ENCODE peak calls at places on chromosome 15, in nine cellular contexts. B is AG04450, K is heart right ventricle, Z is fibroblast of lung, D is astrocyte of the cerebellum, R is GM06990, O is tibial nerve, A is AG09309, S is A673. P is an unnamed sample.

GRCh38 chr15:51348688-51349087 is 7.2 kb downstream of the GLDN start:
- DNase-seq in B (no peak), A (no peak), S (no peak), Z (no peak), R (peak; percentile 68), K (no peak), D (no peak), O (no peak), P (no peak)

GRCh38 chr15:98413973-98414546 is 234.3 kb upstream of the IGF1R start:
- DNase-seq in A (no peak), D (no peak), K (no peak), R (no peak), B (no peak), Z (no peak), S (no peak), O (no peak), P (no peak)

GRCh38 chr15:93121994-93122910 is 33.2 kb upstream of the RGMA start:
- DNase-seq in A (no peak), Z (no peak), O (no peak), R (no peak), D (no peak), S (peak; percentile 40), B (no peak), K (no peak), P (no peak)

GRCh38 chr15:89043031-89044002 is 44.9 kb upstream of the ABHD2 start:
- DNase-seq in K (no peak), O (no peak), Z (no peak), D (no peak), B (no peak), R (no peak), A (no peak), S (no peak), P (no peak)

GRCh38 chr15:39140060-39140604 is 440.7 kb upstream of the THBS1 start:
- DNase-seq in D (peak; percentile 79), K (no peak), B (peak; percentile 95), Z (peak; percentile 98), O (no peak), A (peak; percentile 79), S (no peak), R (no peak), P (peak; percentile 94)

GRCh38 chr15:81073796-81074195 is 60.3 kb upstream of the CFAP161 start:
- DNase-seq in R (no peak), O (no peak), B (no peak), D (peak; percentile 3), S (peak; percentile 18), Z (no peak), K (no peak), A (no peak), P (no peak)

GRCh38 chr15:59376735-59377134 is 4.1 kb upstream of the MYO1E start:
- DNase-seq in R (no peak), Z (no peak), A (no peak), O (no peak), D (no peak), B (no peak), K (no peak), S (no peak), P (peak; percentile 46)

GRCh38 chr15:99253381-99254090 is 2.3 kb downstream of the LRRC28 start:
- DNase-seq in D (peak; percentile 85), Z (peak; percentile 94), O (no peak), S (no peak), A (peak; percentile 57), R (no peak), K (no peak), B (no peak), P (peak; percentile 43)

GRCh38 chr15:51621155-51621554 is 1.4 kb downstream of the DMXL2 start:
- DNase-seq in D (no peak), K (no peak), O (no peak), Z (no peak), R (no peak), S (no peak), B (no peak), A (no peak), P (no peak)

GRCh38 chr15:92638291-92638708 is 17.3 kb downstream of the FAM174B start:
- DNase-seq in D (no peak), R (no peak), K (no peak), S (no peak), B (peak; percentile 59), A (no peak), Z (peak; percentile 24), O (no peak), P (no peak)

GRCh38 chr15:91445701-91446100 is 345.6 kb downstream of the SV2B start:
- DNase-seq in D (peak; percentile 27), R (no peak), K (no peak), B (no peak), Z (peak; percentile 13), S (no peak), O (no peak), A (no peak), P (no peak)

GRCh38 chr15:36827824-36828223 is 248.4 kb downstream of the CDIN1 start:
- DNase-seq in R (no peak), B (no peak), O (no peak), A (no peak), S (no peak), Z (no peak), K (no peak), D (no peak), P (no peak)

GRCh38 chr15:32994810-32995424 is 199.6 kb downstream of the FMN1 start:
- DNase-seq in S (peak; percentile 36), K (no peak), R (no peak), B (no peak), D (peak; percentile 53), A (no peak), Z (peak; percentile 43), O (no peak), P (peak; percentile 72)

GRCh38 chr15:90412356-90413194 is 24.5 kb downstream of the IQGAP1 start:
- DNase-seq in D (peak; percentile 31), O (no peak), K (no peak), A (peak; percentile 18), R (no peak), Z (peak; percentile 87), S (no peak), B (no peak), P (peak; percentile 64)

GRCh38 chr15:90414408-90415028 is 26.5 kb downstream of the IQGAP1 start:
- DNase-seq in S (no peak), Z (peak; percentile 93), D (no peak), A (no peak), O (no peak), B (no peak), K (no peak), R (no peak), P (peak; percentile 92)

GRCh38 chr15:90418627-90419026 is 30.6 kb downstream of the IQGAP1 start:
- DNase-seq in A (no peak), O (no peak), K (no peak), S (no peak), R (no peak), B (no peak), Z (no peak), D (no peak), P (no peak)

GRCh38 chr15:90411176-90411575 is 23.1 kb downstream of the IQGAP1 start:
- DNase-seq in B (no peak), A (no peak), R (no peak), O (no peak), D (no peak), K (no peak), Z (no peak), S (no peak), P (no peak)

GRCh38 chr15:90413411-90414379 is 25.7 kb downstream of the IQGAP1 start:
- DNase-seq in O (no peak), Z (peak; percentile 73), D (no peak), K (no peak), R (no peak), B (no peak), A (no peak), S (peak; percentile 52), P (peak; percentile 64)
- H3K4me3 ChIP-seq in O (no peak overlapping the region), Z (no peak overlapping the region), D (no peak overlapping the region), K (no peak overlapping the region), R (no peak overlapping the region), B (no peak overlapping the region), A (no peak overlapping the region), S (no peak overlapping the region), P (no peak overlapping the region)

DNA sequence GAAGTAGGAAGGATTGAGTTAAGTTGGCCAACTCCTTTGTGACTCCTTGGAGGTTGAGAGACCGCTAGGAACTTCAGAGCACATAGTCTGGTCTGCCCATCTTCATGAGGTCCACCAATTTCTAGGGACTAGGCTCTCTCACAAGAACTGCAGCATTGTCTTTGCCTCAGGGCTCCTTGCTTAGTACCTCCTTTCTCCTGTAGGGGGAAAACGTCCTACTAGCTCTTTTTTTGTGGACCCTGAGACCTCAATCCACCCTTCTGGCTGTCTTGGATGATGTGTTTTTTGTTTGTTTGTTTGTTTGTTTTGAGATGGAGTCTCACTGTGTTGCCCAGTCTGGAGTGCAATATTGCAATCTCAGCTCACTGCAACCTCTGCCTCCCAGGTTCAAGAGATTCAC is 21.6 kb downstream of the REC114 start:
- DNase-seq in O (no peak), B (no peak), Z (no peak), R (no peak), S (peak; percentile 17), D (no peak), A (no peak), K (no peak), P (peak; percentile 1)
- TF ChIP-seq CTCF in O (no peak), B (peak; percentile 27), Z (peak; percentile 16), R (peak; percentile 45), S (peak; percentile 35), D (peak; percentile 29), A (peak; percentile 9), K (no peak), P (peak; percentile 20)

DNA sequence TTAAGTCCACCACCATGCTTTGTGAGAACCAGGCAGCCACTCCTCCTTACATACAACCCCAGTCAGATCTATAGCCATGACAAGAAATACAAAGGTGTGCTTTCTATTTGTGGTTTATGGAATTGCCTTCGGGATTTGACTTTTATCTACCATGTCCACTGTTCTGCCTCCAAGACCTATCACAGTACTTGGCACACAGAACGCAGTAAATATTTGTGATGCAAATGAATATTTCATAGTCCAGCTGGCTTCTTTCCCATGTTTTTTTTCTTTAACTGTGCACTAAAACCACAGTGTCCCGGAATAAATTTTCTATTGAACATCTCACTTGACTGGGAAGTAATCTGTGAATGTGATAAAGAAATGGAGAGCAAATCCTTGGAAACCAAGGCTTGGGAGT is 314.7 kb downstream of the RORA start:
- DNase-seq in O (no peak), D (peak; percentile 40), K (no peak), A (no peak), Z (no peak), S (no peak), R (no peak), B (no peak), P (peak; percentile 63)
- H3K4me3 ChIP-seq in O (no peak overlapping the region), D (no peak overlapping the region), K (no peak overlapping the region), A (no peak overlapping the region), Z (no peak overlapping the region), S (no peak overlapping the region), R (no peak overlapping the region), B (no peak overlapping the region), P (no peak overlapping the region)

DNA sequence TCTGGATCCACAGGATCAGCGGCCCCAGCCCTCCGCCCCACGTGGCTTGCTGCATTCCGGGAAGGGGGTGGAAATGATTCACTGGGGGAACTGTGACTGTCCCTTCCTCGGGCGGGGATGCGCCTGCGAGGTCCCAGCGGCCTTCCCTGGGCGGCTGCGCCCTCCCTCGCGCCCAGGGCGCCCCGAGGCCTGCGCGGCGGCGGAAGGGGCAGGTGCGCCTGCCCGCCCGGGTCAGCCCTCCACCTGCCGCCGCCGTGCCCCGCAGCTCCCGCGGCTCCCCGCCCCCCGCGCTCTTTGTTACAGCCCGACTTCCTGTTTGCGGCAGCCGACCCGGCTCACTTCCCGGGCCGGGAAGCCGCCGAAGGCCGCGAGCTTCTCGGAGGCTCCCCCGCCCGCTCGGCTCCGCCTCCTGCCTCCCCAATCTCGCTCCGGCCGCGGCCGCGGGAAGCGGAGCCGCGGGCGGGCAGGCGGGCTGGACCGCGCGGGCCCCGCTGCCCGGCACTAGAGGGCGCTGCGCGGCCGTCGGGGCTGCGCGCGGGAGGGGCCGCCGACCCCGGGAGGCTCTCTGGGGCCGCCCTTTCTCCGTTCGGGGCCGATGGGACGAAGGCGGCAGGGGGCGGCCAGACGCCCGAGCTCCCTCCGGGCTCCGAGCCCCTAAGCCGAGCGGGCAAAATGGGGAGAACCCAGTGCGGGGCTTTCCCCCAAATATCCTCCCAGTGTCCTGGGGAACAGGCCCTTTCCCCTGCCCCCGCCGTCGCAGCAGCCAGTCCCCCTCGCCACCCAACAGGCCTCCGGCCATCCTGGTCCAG is 11.5 kb upstream of the CHAC1 start:
- DNase-seq in A (no peak), R (peak; percentile 86), Z (peak; percentile 70), K (peak; percentile 84), O (peak; percentile 27), D (peak; percentile 13), S (peak; percentile 81), B (peak; percentile 27), P (peak; percentile 61)
- TF ChIP-seq CTCF in A (peak; percentile 24), R (no peak), Z (peak; percentile 20), K (peak; percentile 55), O (peak; percentile 95), D (peak; percentile 23), S (peak; percentile 39), B (peak; percentile 36), P (no peak)

P was measured in cardiac fibroblast.